ENCODE peak calls at places on chromosomes 7 and 10, in six cellular contexts. N, X, H, M, G and A are unnamed samples. For H3K27me3, the result is how much of the 10 kb centered on the place peaks cover.

GRCh38 chr7:155206286-155207020 is 91.2 kb upstream of the INSIG1 start:
- DNase-seq in X (peak), G (peak), H (peak), N (peak), M (peak), A (no peak)

GRCh38 chr7:3439333-3440030 is 138.4 kb downstream of the SDK1 start:
- DNase-seq in G (no peak), M (no peak), H (no peak), X (peak), N (peak), A (no peak)

GRCh38 chr10:31602541-31603244 is 283.7 kb downstream of the ZEB1 start:
- DNase-seq in H (peak), M (peak), G (peak), X (peak), N (peak), A (peak)

GRCh38 chr7:11060883-11061282 is 87.2 kb downstream of the PHF14 start:
- DNase-seq in H (no peak), N (no peak), G (no peak), X (no peak), M (no peak), A (no peak)

GRCh38 chr10:120646159-120646558 is 189.1 kb downstream of the PLPP4 start:
- DNase-seq in M (no peak), N (no peak), G (no peak), H (no peak), X (no peak), A (no peak)

GRCh38 chr7:979886-980571 is 3.0 kb upstream of the CYP2W1 start:
- DNase-seq in G (no peak), H (peak), M (no peak), X (peak), N (no peak), A (no peak)

GRCh38 chr10:103395754-103396066 is 565 bp downstream of the ATP5MK start:
- DNase-seq in G (no peak), X (peak), N (peak), H (no peak), M (peak), A (no peak)

GRCh38 chr7:28587211-28587610 is 174.9 kb downstream of the CREB5 start:
- DNase-seq in M (no peak), H (no peak), X (no peak), G (no peak), N (peak), A (peak)

GRCh38 chr10:100982916-100983830 is 4.1 kb downstream of the MRPL43 start:
- DNase-seq in N (no peak), H (peak), X (no peak), M (no peak), G (no peak), A (no peak)

GRCh38 chr7:128940494-128941322 is 3.0 kb downstream of the IRF5 start:
- DNase-seq in X (no peak), N (no peak), G (peak), M (no peak), H (peak), A (no peak)
- H3K27me3 ChIP-seq in X (under half), N (under half), G (under half), M (under half), H (under half), A (under half)

GRCh38 chr10:130927157-130927556 is 384.4 kb downstream of the TCERG1L start:
- DNase-seq in H (no peak), N (no peak), X (no peak), M (no peak), G (no peak), A (no peak)
- H3K27me3 ChIP-seq in H (under half), N (under half), X (under half), M (under half), G (under half), A (under half)

DNA sequence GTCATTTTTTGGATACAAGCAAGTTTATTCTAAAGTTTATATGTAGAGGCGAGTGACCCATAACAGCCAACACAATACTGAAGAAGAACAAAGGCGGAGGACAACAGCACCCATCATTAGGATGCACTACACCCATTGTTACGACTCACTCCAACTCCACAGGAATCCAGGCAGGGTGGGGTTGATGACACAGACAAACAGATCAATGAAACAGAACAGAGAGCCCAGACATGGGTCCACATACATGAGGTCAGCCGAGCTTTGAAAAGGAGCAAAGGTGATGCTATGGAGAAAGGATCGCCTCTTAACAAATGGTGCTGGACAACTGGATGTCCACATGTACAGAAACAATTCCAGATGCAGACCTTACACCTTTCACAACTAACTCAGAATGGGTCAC is 426.4 kb downstream of the PTPRN2 start:
- DNase-seq in X (no peak), H (no peak), M (no peak), G (no peak), N (no peak), A (no peak)
- H3K27me3 ChIP-seq in X (under half), H (under half), M (under half), G (under half), N (under half), A (under half)

GRCh38 chr10:93993782-93994668 is at the start of gene PLCE1:
- DNase-seq in H (peak), X (peak), M (peak), G (peak), N (no peak), A (no peak)

GRCh38 chr10:93991596-93992284 is 2.0 kb upstream of the PLCE1 start:
- DNase-seq in G (peak), X (peak), H (peak), N (peak), M (peak), A (no peak)

GRCh38 chr10:93991101-93991500 is 2.6 kb upstream of the PLCE1 start:
- DNase-seq in H (no peak), M (no peak), X (peak), G (peak), N (no peak), A (no peak)

GRCh38 chr10:93993414-93993781 is 333 bp upstream of the PLCE1 start:
- DNase-seq in M (no peak), G (no peak), H (no peak), X (no peak), N (no peak), A (no peak)

GRCh38 chr10:93992400-93993030 is 1.2 kb upstream of the PLCE1 start:
- DNase-seq in N (no peak), M (no peak), X (peak), G (no peak), H (peak), A (no peak)
- H3K27me3 ChIP-seq in N (under half), M (under half), X (under half), G (under half), H (half or more), A (under half)